ENCODE peak calls at places on chromosomes 6 and 20, in eight cellular contexts. U is GM23338, L is AG04450, J is GM13977, O is H9, W is astrocyte of the cerebellum, X is Peyer's patch, S is GM12865. T is an unnamed sample.

GRCh38 chr6:31179042-31179386 is 8.5 kb upstream of the POU5F1 start:
- DNase-seq in U (no peak), L (no peak), J (no peak), O (no peak), W (no peak), X (no peak), S (no peak), T (no peak)

GRCh38 chr6:16544006-16544405 is 217.3 kb downstream of the ATXN1 start:
- DNase-seq in U (peak), L (no peak), J (no peak), O (no peak), W (no peak), X (no peak), S (no peak), T (no peak)

GRCh38 chr20:44637490-44638372 is 13.8 kb downstream of the ADA start:
- DNase-seq in U (no peak), L (no peak), J (no peak), O (no peak), W (no peak), X (no peak), S (no peak), T (no peak)

GRCh38 chr20:32969356-32970114 is 34.7 kb downstream of the SUN5 start:
- DNase-seq in U (no peak), L (no peak), J (no peak), O (peak), W (no peak), X (no peak), S (no peak), T (no peak)

GRCh38 chr6:53203483-53203882 is 54.8 kb upstream of the GCM1 start:
- DNase-seq in U (no peak), L (no peak), J (no peak), O (no peak), W (no peak), X (no peak), S (no peak), T (no peak)

GRCh38 chr6:89007209-89008001 is 44.0 kb upstream of the RNGTT start:
- DNase-seq in U (peak), L (no peak), J (no peak), O (no peak), W (no peak), X (no peak), S (no peak), T (no peak)

GRCh38 chr20:41151134-41151869 is 14.0 kb downstream of the PLCG1 start:
- DNase-seq in U (no peak), L (no peak), J (no peak), O (no peak), W (no peak), X (no peak), S (no peak), T (no peak)

GRCh38 chr20:33793011-33793931 is 17.9 kb upstream of the CHMP4B start:
- DNase-seq in U (no peak), L (no peak), J (peak), O (no peak), W (no peak), X (no peak), S (no peak), T (no peak)

GRCh38 chr6:152669894-152670293 is 27.8 kb upstream of the MYCT1 start:
- DNase-seq in U (peak), L (no peak), J (no peak), O (no peak), W (peak), X (no peak), S (peak), T (no peak)

GRCh38 chr20:52783769-52784168 is 188.4 kb upstream of the TSHZ2 start:
- DNase-seq in U (peak), L (no peak), J (no peak), O (peak), W (no peak), X (no peak), S (peak), T (peak)

GRCh38 chr6:116542426-116542825 is 3.1 kb downstream of the TRAPPC3L start:
- DNase-seq in U (no peak), L (no peak), J (no peak), O (no peak), W (no peak), X (no peak), S (no peak), T (no peak)

GRCh38 chr6:16760536-16761468 is at the start of gene ATXN1:
- DNase-seq in U (peak), L (no peak), J (peak), O (peak), W (no peak), X (peak), S (peak), T (peak)

GRCh38 chr20:21371193-21371592 is 26.1 kb downstream of the NKX2-4 start:
- DNase-seq in U (no peak), L (no peak), J (no peak), O (no peak), W (no peak), X (no peak), S (no peak), T (no peak)

GRCh38 chr20:50658804-50659380 is 32.5 kb downstream of the RIPOR3 start:
- DNase-seq in U (no peak), L (no peak), J (no peak), O (no peak), W (no peak), X (no peak), S (no peak), T (no peak)

DNA sequence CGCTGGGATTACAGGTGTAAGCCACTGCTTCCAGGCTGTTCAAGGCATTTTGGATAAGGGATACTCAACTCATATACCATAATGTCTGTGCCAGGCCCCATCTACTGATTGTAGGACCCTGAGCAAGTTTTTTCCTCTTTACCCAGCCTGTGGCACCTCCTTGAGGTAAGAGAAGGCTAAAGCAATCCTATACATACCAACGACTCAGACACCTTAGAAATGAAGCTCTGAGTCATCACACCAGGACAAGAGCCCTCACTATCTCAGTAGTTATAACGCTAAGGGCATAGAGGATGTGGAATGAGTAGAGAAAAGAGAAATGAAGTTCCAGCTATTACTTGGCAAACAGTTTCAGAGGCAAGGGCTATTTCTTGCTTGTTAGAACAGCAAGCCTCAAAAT is 16.9 kb downstream of the NDRG3 start:
- DNase-seq in U (peak), L (no peak), J (peak), O (peak), W (no peak), X (no peak), S (peak), T (peak)
- TF ChIP-seq CTCF in U (peak), L (peak), J (peak), O (peak), W (peak), X (no peak), S (peak), T (peak)

GRCh38 chr6:42110683-42111082 is 31.7 kb downstream of the C6orf132 start:
- DNase-seq in U (no peak), L (no peak), J (no peak), O (no peak), W (no peak), X (no peak), S (no peak), T (no peak)

GRCh38 chr6:42112351-42112750 is 30.1 kb downstream of the C6orf132 start:
- DNase-seq in U (no peak), L (no peak), J (no peak), O (no peak), W (no peak), X (no peak), S (no peak), T (no peak)

GRCh38 chr6:42117843-42118161 is 24.6 kb downstream of the C6orf132 start:
- DNase-seq in U (no peak), L (no peak), J (no peak), O (no peak), W (no peak), X (no peak), S (no peak), T (no peak)

GRCh38 chr6:42118162-42119001 is 24.0 kb downstream of the C6orf132 start:
- DNase-seq in U (no peak), L (no peak), J (no peak), O (no peak), W (no peak), X (no peak), S (no peak), T (no peak)

GRCh38 chr6:42113929-42114636 is 28.3 kb downstream of the C6orf132 start:
- DNase-seq in U (no peak), L (no peak), J (no peak), O (no peak), W (no peak), X (no peak), S (no peak), T (no peak)
- TF ChIP-seq CTCF in U (no peak), L (no peak), J (no peak), O (no peak), W (no peak), X (no peak), S (no peak), T (no peak)

GRCh38 chr6:161041274-161041673 is 49.7 kb downstream of the MAP3K4 start:
- DNase-seq in U (no peak), L (no peak), J (no peak), O (no peak), W (no peak), X (no peak), S (no peak), T (no peak)

GRCh38 chr6:161037873-161038228 is 46.3 kb downstream of the MAP3K4 start:
- DNase-seq in U (no peak), L (no peak), J (no peak), O (no peak), W (no peak), X (no peak), S (no peak), T (no peak)

GRCh38 chr6:161035981-161036263 is 44.4 kb downstream of the MAP3K4 start:
- DNase-seq in U (no peak), L (no peak), J (no peak), O (no peak), W (no peak), X (no peak), S (no peak), T (no peak)

GRCh38 chr6:161035182-161035980 is 43.8 kb downstream of the MAP3K4 start:
- DNase-seq in U (peak), L (no peak), J (no peak), O (no peak), W (no peak), X (no peak), S (no peak), T (no peak)

GRCh38 chr6:161038229-161039003 is 46.8 kb downstream of the MAP3K4 start:
- DNase-seq in U (no peak), L (peak), J (peak), O (no peak), W (peak), X (no peak), S (peak), T (no peak)
- TF ChIP-seq CTCF in U (no peak), L (peak), J (peak), O (no peak), W (peak), X (no peak), S (no peak), T (no peak)

GRCh38 chr6:160730911-160731310 is 28.9 kb downstream of the PLG start:
- DNase-seq in U (peak), L (no peak), J (no peak), O (peak), W (no peak), X (no peak), S (peak), T (peak)
- TF ChIP-seq CTCF in U (peak), L (no peak), J (no peak), O (peak), W (peak), X (no peak), S (peak), T (no peak)

DNA sequence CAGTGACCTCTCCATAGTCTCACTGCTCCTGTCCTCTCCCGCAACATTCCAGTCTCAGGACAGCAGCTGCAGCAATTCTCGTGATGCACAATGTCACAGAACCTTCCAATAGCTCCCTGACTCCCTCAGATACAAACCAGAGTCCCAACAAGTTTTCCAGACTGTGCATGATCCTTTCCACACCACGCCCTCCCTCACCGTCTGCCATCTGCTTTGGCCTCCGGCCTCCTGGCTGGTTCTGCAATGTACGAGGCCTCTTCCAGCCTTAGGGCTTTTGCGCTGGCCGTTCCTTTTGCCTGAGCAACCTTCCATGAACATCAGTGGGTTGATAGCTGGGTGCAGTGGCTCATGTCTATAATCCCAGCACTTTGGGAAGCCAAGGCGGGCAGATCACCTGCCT is 9.6 kb downstream of the FNDC1 start:
- DNase-seq in U (no peak), L (no peak), J (no peak), O (no peak), W (no peak), X (no peak), S (no peak), T (no peak)
- TF ChIP-seq CTCF in U (no peak), L (no peak), J (no peak), O (no peak), W (no peak), X (no peak), S (no peak), T (no peak)

GRCh38 chr6:93036835-93037234 is 382.5 kb downstream of the EPHA7 start:
- DNase-seq in U (peak), L (no peak), J (peak), O (no peak), W (peak), X (no peak), S (peak), T (no peak)
- TF ChIP-seq CTCF in U (peak), L (peak), J (peak), O (peak), W (peak), X (no peak), S (peak), T (no peak)

GRCh38 chr6:140824595-140824994 is 1308.1 kb upstream of the GJE1 start:
- DNase-seq in U (no peak), L (no peak), J (no peak), O (no peak), W (no peak), X (no peak), S (no peak), T (no peak)
- TF ChIP-seq CTCF in U (no peak), L (no peak), J (no peak), O (no peak), W (no peak), X (no peak), S (no peak), T (no peak)

GRCh38 chr6:68777956-68778355 is 142.9 kb downstream of the ADGRB3 start:
- DNase-seq in U (no peak), L (no peak), J (no peak), O (no peak), W (peak), X (no peak), S (no peak), T (no peak)

GRCh38 chr6:68776382-68776781 is 141.3 kb downstream of the ADGRB3 start:
- DNase-seq in U (no peak), L (no peak), J (no peak), O (no peak), W (no peak), X (no peak), S (no peak), T (no peak)

GRCh38 chr6:68774843-68775242 is 139.8 kb downstream of the ADGRB3 start:
- DNase-seq in U (no peak), L (no peak), J (no peak), O (no peak), W (no peak), X (no peak), S (no peak), T (no peak)

GRCh38 chr6:68779366-68779765 is 144.3 kb downstream of the ADGRB3 start:
- DNase-seq in U (no peak), L (no peak), J (no peak), O (no peak), W (no peak), X (no peak), S (no peak), T (no peak)

DNA sequence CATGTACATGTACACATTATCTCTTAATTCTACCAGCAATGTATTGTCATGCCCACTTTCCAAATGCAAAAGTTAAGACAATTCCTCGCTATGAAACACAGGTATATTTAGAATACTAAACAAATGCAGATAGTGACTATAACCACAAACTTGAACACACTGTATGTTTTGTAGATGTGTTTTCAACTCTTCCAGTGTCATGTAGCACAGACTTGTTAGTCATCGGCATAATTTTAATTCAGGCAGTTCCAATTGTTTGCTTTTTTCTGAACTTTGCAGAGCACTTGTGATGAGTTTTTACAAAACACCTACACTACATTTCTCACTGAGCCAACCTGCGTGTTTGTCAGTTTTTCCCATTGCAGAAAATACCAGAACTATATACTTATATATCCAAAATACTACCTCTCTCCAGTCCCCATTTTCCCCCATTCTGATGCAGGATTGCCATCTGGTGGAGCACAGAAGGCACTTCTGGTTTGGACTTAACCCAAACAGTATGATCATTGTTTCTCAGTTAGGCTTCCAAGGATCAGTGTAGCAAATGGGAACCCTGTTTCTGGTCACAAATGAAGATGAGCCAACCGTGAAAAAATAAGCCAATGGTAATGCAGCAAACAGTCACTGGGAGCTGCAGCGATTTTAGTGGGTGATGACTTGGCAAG is 143.4 kb downstream of the ADGRB3 start:
- DNase-seq in U (peak), L (no peak), J (no peak), O (peak), W (peak), X (no peak), S (peak), T (no peak)
- TF ChIP-seq CTCF in U (peak), L (peak), J (peak), O (peak), W (peak), X (no peak), S (peak), T (no peak)

GRCh38 chr20:31822421-31823330 is 3.5 kb downstream of the MYLK2 start:
- DNase-seq in U (peak), L (no peak), J (peak), O (peak), W (peak), X (peak), S (peak), T (peak)

GRCh38 chr20:31824125-31824485 is 4.9 kb downstream of the MYLK2 start:
- DNase-seq in U (no peak), L (no peak), J (no peak), O (no peak), W (no peak), X (no peak), S (no peak), T (no peak)

GRCh38 chr20:31824554-31825313 is 5.6 kb downstream of the MYLK2 start:
- DNase-seq in U (no peak), L (no peak), J (no peak), O (no peak), W (no peak), X (no peak), S (no peak), T (no peak)

GRCh38 chr20:31821427-31821826 is 2.3 kb downstream of the MYLK2 start:
- DNase-seq in U (no peak), L (no peak), J (no peak), O (no peak), W (no peak), X (no peak), S (no peak), T (no peak)

GRCh38 chr20:31823360-31824124 is 4.4 kb downstream of the MYLK2 start:
- DNase-seq in U (no peak), L (no peak), J (no peak), O (no peak), W (no peak), X (no peak), S (no peak), T (no peak)
- TF ChIP-seq CTCF in U (peak), L (no peak), J (no peak), O (no peak), W (no peak), X (no peak), S (no peak), T (no peak)

T was measured in activated CD8-positive, alpha-beta T cell treated with anti-CD3 and anti-CD28 coated beads for 36 hours.